ENCODE peak calls at places on chromosomes 12 and 14, in four cellular contexts. Q is GM12878, R is SK-N-SH, O is HepG2. F is an unnamed sample.

GRCh38 chr12:113174461-113175384 is 10.6 kb downstream of the DDX54 start:
- DNase-seq in Q (no peak), R (peak; percentile 91), O (peak; percentile 33), F (peak; percentile 68)

GRCh38 chr14:22653012-22653621 is 9.0 kb upstream of the OR6J1 start:
- DNase-seq in Q (no peak), R (peak; percentile 67), O (peak; percentile 86), F (peak; percentile 78)

GRCh38 chr12:11943919-11944318 is 126.8 kb upstream of the BCL2L14 start:
- DNase-seq in Q (no peak), R (no peak), O (no peak), F (no peak)

GRCh38 chr12:59283012-59283411 is 312.8 kb upstream of the SLC16A7 start:
- DNase-seq in Q (no peak), R (no peak), O (no peak), F (no peak)

GRCh38 chr14:95897280-95897679 is 20.6 kb downstream of the TUNAR start:
- DNase-seq in Q (no peak), R (no peak), O (no peak), F (no peak)

GRCh38 chr14:103542545-103543088 is 13.6 kb downstream of the TRMT61A start:
- DNase-seq in Q (no peak), R (peak; percentile 67), O (no peak), F (no peak)

GRCh38 chr12:104279164-104279563 is 24.4 kb upstream of the EID3 start:
- DNase-seq in Q (no peak), R (no peak), O (no peak), F (no peak)

GRCh38 chr12:121958521-121959240 is 40.3 kb downstream of the CFAP251 start:
- DNase-seq in Q (no peak), R (no peak), O (no peak), F (no peak)

GRCh38 chr12:15613981-15614380 is 175.2 kb downstream of the EPS8 start:
- DNase-seq in Q (no peak), R (no peak), O (no peak), F (no peak)

GRCh38 chr12:104669057-104669770 is 212.5 kb downstream of the CHST11 start:
- DNase-seq in Q (no peak), R (peak; percentile 71), O (no peak), F (peak; percentile 22)

GRCh38 chr12:104454997-104455396 is 1.8 kb upstream of the CHST11 start:
- DNase-seq in Q (no peak), R (no peak), O (no peak), F (peak; percentile 55)

GRCh38 chr12:64946132-64946829 is 121.8 kb downstream of the TBC1D30 start:
- DNase-seq in Q (no peak), R (peak; percentile 69), O (no peak), F (no peak)

GRCh38 chr14:102318781-102319276 is 717 bp upstream of the ZNF839 start:
- DNase-seq in Q (no peak), R (no peak), O (no peak), F (no peak)

GRCh38 chr12:107759410-107759809 is 1.5 kb downstream of the PRDM4 start:
- DNase-seq in Q (no peak), R (no peak), O (peak; percentile 23), F (peak; percentile 62)

GRCh38 chr12:2395352-2395977 is 342.7 kb downstream of the CACNA1C start:
- DNase-seq in Q (no peak), R (peak; percentile 78), O (peak; percentile 29), F (peak; percentile 52)

GRCh38 chr12:105935981-105936380 is 202.8 kb downstream of the NUAK1 start:
- DNase-seq in Q (no peak), R (no peak), O (no peak), F (no peak)

GRCh38 chr12:120229583-120230325 is 28.8 kb upstream of the RPLP0 start:
- DNase-seq in Q (no peak), R (peak; percentile 79), O (no peak), F (no peak)

GRCh38 chr12:130970908-130971233 is 17.2 kb downstream of the ADGRD1 start:
- DNase-seq in Q (no peak), R (no peak), O (no peak), F (no peak)

GRCh38 chr12:49126852-49127763 is 4.1 kb downstream of the TUBA1B start:
- DNase-seq in Q (no peak), R (no peak), O (no peak), F (no peak)

GRCh38 chr14:45185110-45185814 is 49.5 kb downstream of the FANCM start:
- DNase-seq in Q (no peak), R (no peak), O (no peak), F (no peak)

GRCh38 chr12:62873116-62873825 is 61.7 kb downstream of the PPM1H start:
- DNase-seq in Q (no peak), R (no peak), O (no peak), F (no peak)

GRCh38 chr14:64870160-64870559 is 9.5 kb downstream of the SPTB start:
- DNase-seq in Q (no peak), R (no peak), O (no peak), F (no peak)

GRCh38 chr12:57834086-57834876 is 12.2 kb downstream of the CTDSP2 start:
- DNase-seq in Q (no peak), R (no peak), O (no peak), F (no peak)

GRCh38 chr12:102990419-102990818 is 32.9 kb downstream of the ASCL1 start:
- DNase-seq in Q (no peak), R (peak; percentile 21), O (no peak), F (no peak)

GRCh38 chr14:93737574-93737973 is 50.7 kb downstream of the PRIMA1 start:
- DNase-seq in Q (no peak), R (peak; percentile 44), O (no peak), F (no peak)

GRCh38 chr12:70393787-70394519 is 27.9 kb downstream of the KCNMB4 start:
- DNase-seq in Q (no peak), R (no peak), O (no peak), F (no peak)

GRCh38 chr12:104498211-104498801 is 41.6 kb downstream of the CHST11 start:
- DNase-seq in Q (no peak), R (no peak), O (no peak), F (no peak)

GRCh38 chr12:63238892-63239291 is 87.9 kb upstream of the AVPR1A start:
- DNase-seq in Q (no peak), R (no peak), O (no peak), F (no peak)

GRCh38 chr14:97353102-97353501 is 555.9 kb downstream of the VRK1 start:
- DNase-seq in Q (no peak), R (no peak), O (no peak), F (no peak)

GRCh38 chr14:104805326-104805678 is 4.4 kb downstream of the ZBTB42 start:
- DNase-seq in Q (no peak), R (peak; percentile 36), O (no peak), F (peak; percentile 82)

GRCh38 chr12:29316772-29317171 is 64.2 kb downstream of the ERGIC2 start:
- DNase-seq in Q (no peak), R (no peak), O (no peak), F (no peak)

GRCh38 chr14:105468621-105469241 is 5.9 kb upstream of the CRIP2 start:
- DNase-seq in Q (no peak), R (no peak), O (no peak), F (no peak)

GRCh38 chr14:72753879-72754400 is 140.0 kb downstream of the DPF3 start:
- DNase-seq in Q (no peak), R (no peak), O (no peak), F (no peak)

GRCh38 chr12:26298785-26299621 is 103.6 kb downstream of the SSPN start:
- DNase-seq in Q (peak; percentile 91), R (peak; percentile 12), O (no peak), F (peak; percentile 52)

GRCh38 chr14:90698379-90698869 is 117.8 kb downstream of the TTC7B start:
- DNase-seq in Q (no peak), R (peak; percentile 46), O (no peak), F (no peak)
- TF ChIP-seq PBX3 in Q (no peak), R (peak; percentile 71), O (no peak), F (no peak)

GRCh38 chr14:71237556-71237955 is 330.3 kb downstream of the PCNX1 start:
- DNase-seq in Q (no peak), R (no peak), O (no peak), F (no peak)

GRCh38 chr14:71236430-71236829 is 329.2 kb downstream of the PCNX1 start:
- DNase-seq in Q (no peak), R (peak; percentile 71), O (no peak), F (no peak)

GRCh38 chr14:71232506-71232905 is 325.2 kb downstream of the PCNX1 start:
- DNase-seq in Q (no peak), R (no peak), O (no peak), F (no peak)

GRCh38 chr14:71238835-71239234 is 331.6 kb downstream of the PCNX1 start:
- DNase-seq in Q (no peak), R (no peak), O (no peak), F (no peak)

DNA sequence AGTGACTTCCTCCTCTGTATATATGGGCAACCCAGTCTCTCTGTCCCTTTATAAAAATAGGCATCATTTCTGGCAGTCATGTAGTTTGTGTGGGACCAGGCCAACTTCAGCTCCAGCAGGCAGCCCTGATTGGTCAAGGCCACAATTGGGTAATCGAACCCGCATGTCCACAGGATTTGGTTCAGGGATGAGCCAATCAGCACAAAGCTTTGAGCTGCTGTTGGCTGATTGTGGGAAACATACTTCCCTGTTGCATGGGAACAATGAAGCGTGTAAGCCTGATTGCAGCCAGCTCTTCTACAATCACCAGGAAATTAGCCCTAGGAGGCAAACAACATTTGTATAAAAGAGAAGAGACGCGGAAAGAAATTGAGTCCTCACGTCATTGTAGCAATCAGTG is 328.6 kb downstream of the PCNX1 start:
- DNase-seq in Q (no peak), R (peak; percentile 75), O (no peak), F (no peak)
- TF ChIP-seq PBX3 in Q (no peak), R (no peak), O (no peak), F (no peak)

GRCh38 chr14:68709007-68709406 is 83.9 kb downstream of the ZFP36L1 start:
- DNase-seq in Q (no peak), R (no peak), O (no peak), F (no peak)

GRCh38 chr14:68711551-68712437 is 81.1 kb downstream of the ZFP36L1 start:
- DNase-seq in Q (no peak), R (no peak), O (no peak), F (no peak)

GRCh38 chr14:68708343-68708742 is 84.5 kb downstream of the ZFP36L1 start:
- DNase-seq in Q (no peak), R (no peak), O (no peak), F (no peak)

GRCh38 chr14:68712703-68713370 is 80.0 kb downstream of the ZFP36L1 start:
- DNase-seq in Q (no peak), R (no peak), O (no peak), F (no peak)

GRCh38 chr14:68710776-68711175 is 82.1 kb downstream of the ZFP36L1 start:
- DNase-seq in Q (no peak), R (no peak), O (no peak), F (no peak)
- TF ChIP-seq PBX3 in Q (no peak), R (no peak), O (no peak), F (no peak)

DNA sequence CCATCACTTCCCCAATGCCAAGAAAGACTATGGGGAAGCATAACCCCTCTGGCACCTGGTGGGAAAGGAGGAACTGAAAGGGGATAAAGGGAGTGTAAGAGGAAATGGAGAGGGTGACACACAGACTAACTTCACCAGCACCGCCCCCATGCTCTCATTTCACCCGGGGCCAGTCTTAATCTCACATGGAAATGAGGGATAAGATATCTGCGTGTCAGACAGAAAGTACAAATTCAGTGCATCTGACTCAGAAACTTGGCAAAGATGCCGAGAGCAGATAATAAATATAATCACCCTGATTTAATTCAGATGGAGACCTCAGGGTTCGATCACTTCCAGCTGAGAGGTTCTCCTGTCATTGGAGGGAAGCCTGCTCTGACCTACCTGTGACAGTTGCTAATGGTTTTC is 191.6 kb downstream of the DUSP6 start:
- DNase-seq in Q (no peak), R (peak; percentile 14), O (no peak), F (no peak)
- TF ChIP-seq PBX3 in Q (no peak), R (peak; percentile 77), O (no peak), F (no peak)